ENCODE peak calls at places on chromosomes 6 and 20, in six cellular contexts. U is IMR-90, M is transverse colon, I is heart left ventricle, D is gastrocnemius medialis, Z is uterus. B is an unnamed sample.

GRCh38 chr6:91633374-91634184 is 1046.7 kb upstream of the MAP3K7 start:
- DNase-seq in U (no peak), Z (no peak), I (no peak), D (no peak), M (no peak), B (no peak)

GRCh38 chr20:46757754-46758678 is 48.6 kb downstream of the SLC2A10 start:
- DNase-seq in Z (peak), U (peak), I (peak), D (no peak), M (peak), B (peak)

GRCh38 chr6:8086755-8087306 is 15.5 kb downstream of the EEF1E1 start:
- DNase-seq in D (no peak), I (no peak), M (no peak), U (no peak), Z (no peak), B (no peak)

GRCh38 chr20:10319855-10320254 is 101.2 kb downstream of the SNAP25 start:
- DNase-seq in D (no peak), U (no peak), Z (no peak), M (no peak), I (no peak), B (no peak)

GRCh38 chr6:64803470-64804166 is 903.4 kb downstream of the EYS start:
- DNase-seq in Z (no peak), U (no peak), I (no peak), D (no peak), M (no peak), B (no peak)

GRCh38 chr20:51326241-51326819 is 216.2 kb downstream of the NFATC2 start:
- DNase-seq in M (peak), I (no peak), U (peak), D (no peak), Z (peak), B (peak)

GRCh38 chr20:10131612-10132345 is 86.9 kb upstream of the SNAP25 start:
- DNase-seq in Z (peak), M (peak), I (peak), D (no peak), U (peak), B (no peak)

GRCh38 chr6:18388252-18388651 is 1.1 kb downstream of the RNF144B start:
- DNase-seq in M (no peak), D (no peak), Z (no peak), U (no peak), I (no peak), B (no peak)

GRCh38 chr6:35969676-35970075 is 48.8 kb upstream of the SRPK1 start:
- DNase-seq in D (no peak), I (no peak), M (no peak), Z (no peak), U (peak), B (no peak)

GRCh38 chr6:14397518-14397901 is 279.9 kb downstream of the CD83 start:
- DNase-seq in Z (no peak), I (no peak), U (no peak), D (no peak), M (no peak), B (peak)

GRCh38 chr20:51085761-51086160 is 62.9 kb upstream of the KCNG1 start:
- DNase-seq in M (no peak), I (no peak), D (no peak), U (no peak), Z (no peak), B (no peak)

GRCh38 chr20:32336918-32337347 is 21.2 kb upstream of the ASXL1 start:
- DNase-seq in D (no peak), I (no peak), M (no peak), Z (no peak), U (peak), B (peak)

GRCh38 chr6:110710115-110710514 is 105.2 kb downstream of the CDK19 start:
- DNase-seq in U (no peak), M (no peak), I (no peak), D (no peak), Z (no peak), B (no peak)

GRCh38 chr6:167977717-167978467 is 19.6 kb upstream of the KIF25 start:
- DNase-seq in Z (no peak), D (no peak), M (no peak), U (no peak), I (no peak), B (no peak)

GRCh38 chr6:111874030-111874425 is 776 bp upstream of the FYN start:
- DNase-seq in M (peak), Z (peak), D (no peak), U (peak), I (no peak), B (peak)

GRCh38 chr6:165223736-165224135 is 85.7 kb downstream of the C6orf118 start:
- DNase-seq in M (no peak), I (no peak), U (no peak), Z (no peak), D (no peak), B (no peak)

GRCh38 chr6:13194852-13195251 is 133.5 kb downstream of the TBC1D7 start:
- DNase-seq in I (no peak), D (peak), M (peak), Z (no peak), U (peak), B (peak)

GRCh38 chr6:158849899-158850806 is 31.0 kb upstream of the EZR start:
- DNase-seq in I (no peak), U (peak), D (no peak), M (peak), Z (no peak), B (peak)

GRCh38 chr6:90375681-90376439 is 79.2 kb upstream of the BACH2 start:
- DNase-seq in Z (no peak), U (peak), M (no peak), I (no peak), D (no peak), B (no peak)

GRCh38 chr20:18739785-18740184 is 73.8 kb upstream of the SCP2D1 start:
- DNase-seq in M (peak), I (no peak), D (no peak), U (peak), Z (peak), B (no peak)

GRCh38 chr6:33091957-33092356 is 16.2 kb downstream of the HLA-DPB1 start:
- DNase-seq in Z (no peak), I (no peak), U (no peak), M (peak), D (no peak), B (peak)

GRCh38 chr6:33304216-33304615 is 5.5 kb upstream of the RGL2 start:
- DNase-seq in D (no peak), I (no peak), M (no peak), Z (no peak), U (no peak), B (no peak)

GRCh38 chr20:43564455-43564854 is 5.6 kb downstream of the SGK2 start:
- DNase-seq in I (no peak), Z (no peak), D (no peak), M (no peak), U (no peak), B (no peak)

GRCh38 chr6:26260110-26260637 is 104.8 kb upstream of the BTN3A2 start:
- DNase-seq in U (no peak), M (no peak), I (no peak), Z (no peak), D (no peak), B (no peak)

GRCh38 chr20:24160563-24161355 is 172.2 kb upstream of the GGTLC1 start:
- DNase-seq in D (no peak), U (peak), Z (peak), M (peak), I (peak), B (peak)

GRCh38 chr20:1327241-1327653 is 1.7 kb downstream of the SDCBP2 start:
- DNase-seq in M (peak), U (peak), I (peak), Z (peak), D (no peak), B (peak)

GRCh38 chr20:63381781-63382431 is 20.8 kb upstream of the CHRNA4 start:
- DNase-seq in M (no peak), D (no peak), Z (no peak), I (no peak), U (no peak), B (peak)

GRCh38 chr6:130681028-130681427 is 146.2 kb upstream of the SMLR1 start:
- DNase-seq in Z (no peak), U (peak), D (no peak), M (no peak), I (no peak), B (no peak)

GRCh38 chr6:97465877-97466710 is 183.1 kb upstream of the MMS22L start:
- DNase-seq in I (no peak), Z (no peak), M (no peak), D (no peak), U (no peak), B (no peak)

GRCh38 chr20:25685276-25686080 is 11.2 kb downstream of the ZNF337 start:
- DNase-seq in M (no peak), Z (no peak), D (no peak), U (no peak), I (no peak), B (peak)

GRCh38 chr20:58446264-58446937 is 57.4 kb downstream of the VAPB start:
- DNase-seq in U (no peak), D (no peak), M (no peak), Z (no peak), I (no peak), B (no peak)

GRCh38 chr20:17857639-17858449 is 110.8 kb downstream of the SNX5 start:
- DNase-seq in Z (no peak), M (no peak), D (no peak), U (no peak), I (no peak), B (no peak)

GRCh38 chr6:36912583-36912982 is 26.8 kb downstream of the C6orf89 start:
- DNase-seq in U (peak), D (no peak), M (peak), I (no peak), Z (no peak), B (no peak)

GRCh38 chr6:7896465-7896987 is 14.1 kb downstream of the TXNDC5 start:
- DNase-seq in Z (no peak), U (no peak), M (no peak), I (no peak), D (no peak), B (no peak)

GRCh38 chr6:34182751-34183531 is 37.1 kb upstream of the GRM4 start:
- DNase-seq in U (no peak), D (no peak), I (no peak), M (peak), Z (no peak), B (peak)

GRCh38 chr20:62361799-62362589 is 5.1 kb downstream of the LAMA5 start:
- DNase-seq in I (peak), M (no peak), U (no peak), Z (peak), D (no peak), B (no peak)

GRCh38 chr20:56801991-56802740 is 173.1 kb downstream of the TFAP2C start:
- DNase-seq in I (no peak), M (no peak), Z (no peak), D (no peak), U (peak), B (no peak)

GRCh38 chr6:2988426-2989331 is 11.0 kb upstream of the NQO2 start:
- DNase-seq in D (peak), I (peak), U (peak), Z (peak), M (peak), B (peak)
- TF ChIP-seq POLR2A in D (peak), I (no peak), U (peak), Z (peak), M (peak), B (peak)

GRCh38 chr6:139124887-139125672 is 9.8 kb upstream of the HECA start:
- DNase-seq in I (peak), U (peak), M (peak), Z (peak), D (peak), B (peak)
- TF ChIP-seq POLR2A in I (no peak), U (no peak), M (no peak), Z (no peak), D (no peak), B (no peak)

DNA sequence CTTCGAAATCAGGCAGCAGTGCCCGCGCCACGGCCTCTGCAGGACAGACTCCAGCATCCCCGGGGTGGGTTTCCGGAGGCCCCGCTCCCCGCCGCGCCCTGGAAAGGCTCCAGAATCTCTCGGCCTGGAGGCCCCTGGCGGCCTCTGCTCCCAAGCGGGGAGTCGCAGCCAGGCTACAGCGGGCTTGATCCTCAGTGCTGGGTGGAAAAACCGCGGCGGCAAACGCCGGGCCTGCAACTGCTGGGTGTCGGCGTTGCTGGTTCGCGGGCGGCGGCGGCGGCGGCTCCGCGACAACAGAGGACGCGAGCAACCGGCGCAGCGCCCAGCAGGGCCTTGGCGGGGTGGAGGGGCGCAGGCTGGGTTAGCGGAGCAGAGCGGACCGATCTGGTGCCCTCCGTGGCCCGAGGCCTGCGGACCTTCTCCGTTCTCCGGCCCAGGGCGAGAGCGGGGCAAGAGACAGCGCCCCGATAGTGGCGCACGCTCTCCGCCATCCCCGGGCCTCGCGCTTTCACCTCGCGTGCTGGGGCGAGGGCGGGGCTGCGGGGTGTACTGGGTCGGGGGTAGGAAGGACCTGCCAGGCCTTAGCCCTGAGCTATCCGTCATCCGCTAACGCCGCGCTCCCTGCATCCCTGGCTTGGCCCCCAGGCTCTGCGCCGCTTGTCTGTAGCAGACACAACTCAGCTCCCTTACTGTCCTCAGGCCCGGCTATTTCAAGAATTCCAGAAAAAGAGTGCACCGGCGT is 3.4 kb upstream of the ZNF292 start:
- DNase-seq in M (peak), Z (peak), D (peak), I (peak), U (peak), B (peak)
- TF ChIP-seq POLR2A in M (no peak), Z (peak), D (no peak), I (no peak), U (no peak), B (no peak)

GRCh38 chr6:125747589-125748533 is 1.6 kb upstream of the HEY2 start:
- DNase-seq in U (no peak), Z (no peak), I (peak), M (peak), D (peak), B (peak)
- TF ChIP-seq POLR2A in U (no peak), Z (no peak), I (no peak), M (no peak), D (no peak), B (no peak)